ENCODE peak calls at places on chromosomes 16 and 17, in four cellular contexts. M is lower leg skin, I is H9, S is GM13977. R is an unnamed sample.

GRCh38 chr17:11999715-12000114 is 2.4 kb upstream of the ZNF18 start:
- DNase-seq in M (no peak), I (no peak), S (no peak), R (no peak)

GRCh38 chr16:85317704-85318103 is 205.4 kb upstream of the CIBAR2 start:
- DNase-seq in M (no peak), I (no peak), S (no peak), R (no peak)

GRCh38 chr17:7334938-7335538 is 1.3 kb upstream of the ACAP1 start:
- DNase-seq in M (no peak), I (no peak), S (no peak), R (no peak)

GRCh38 chr16:89722392-89723278 is 1.3 kb downstream of the ZNF276 start:
- DNase-seq in M (peak), I (no peak), S (peak), R (no peak)

GRCh38 chr16:23452221-23452571 is 793 bp downstream of the COG7 start:
- DNase-seq in M (no peak), I (no peak), S (no peak), R (no peak)

GRCh38 chr17:19397556-19398041 is 10.6 kb upstream of the MFAP4 start:
- DNase-seq in M (no peak), I (peak), S (no peak), R (no peak)

GRCh38 chr16:10957771-10958486 is 13.6 kb downstream of the CLEC16A start:
- DNase-seq in M (no peak), I (no peak), S (no peak), R (no peak)

GRCh38 chr17:40490289-40490853 is 11.1 kb downstream of the TNS4 start:
- DNase-seq in M (peak), I (peak), S (no peak), R (no peak)

GRCh38 chr16:27458196-27458728 is 56.3 kb downstream of the IL21R start:
- DNase-seq in M (no peak), I (no peak), S (no peak), R (no peak)

GRCh38 chr17:4789701-4789950 is 862 bp downstream of the GLTPD2 start:
- DNase-seq in M (no peak), I (no peak), S (no peak), R (no peak)

GRCh38 chr17:43840814-43841213 is 6.2 kb upstream of the CD300LG start:
- DNase-seq in M (no peak), I (no peak), S (no peak), R (no peak)

GRCh38 chr16:85652431-85653221 is 36.1 kb downstream of the GINS2 start:
- DNase-seq in M (no peak), I (no peak), S (no peak), R (no peak)

GRCh38 chr16:84423416-84423837 is 55.1 kb downstream of the ATP2C2 start:
- DNase-seq in M (no peak), I (no peak), S (peak), R (peak)

GRCh38 chr17:29640413-29640812 is 17.7 kb upstream of the CORO6 start:
- DNase-seq in M (no peak), I (no peak), S (no peak), R (no peak)

GRCh38 chr16:188674-189073 is 8.4 kb downstream of the HBQ1 start:
- DNase-seq in M (no peak), I (no peak), S (no peak), R (no peak)

GRCh38 chr16:50271148-50272041 is 5.0 kb downstream of the ADCY7 start:
- DNase-seq in M (no peak), I (no peak), S (no peak), R (peak)

GRCh38 chr17:3558603-3559269 is 1.1 kb upstream of the TRPV3 start:
- DNase-seq in M (peak), I (peak), S (peak), R (no peak)

GRCh38 chr16:76946879-76947278 is 244.1 kb upstream of the MON1B start:
- DNase-seq in M (peak), I (no peak), S (no peak), R (no peak)

GRCh38 chr16:58127634-58128033 is 1.5 kb downstream of the CFAP20 start:
- DNase-seq in M (no peak), I (no peak), S (no peak), R (no peak)

GRCh38 chr16:14106961-14107360 is 35.8 kb downstream of the MRTFB start:
- DNase-seq in M (no peak), I (no peak), S (no peak), R (no peak)

GRCh38 chr17:32772453-32773025 is 104.4 kb downstream of the MYO1D start:
- DNase-seq in M (no peak), I (no peak), S (peak), R (no peak)

GRCh38 chr16:75109732-75110243 is 6.8 kb downstream of the LDHD start:
- DNase-seq in M (no peak), I (peak), S (no peak), R (no peak)

GRCh38 chr17:43094129-43094834 is 30.9 kb downstream of the BRCA1 start:
- DNase-seq in M (no peak), I (no peak), S (no peak), R (no peak)

GRCh38 chr17:30920683-30921543 is 832 bp upstream of the ADAP2 start:
- DNase-seq in M (no peak), I (no peak), S (no peak), R (no peak)
- TF ChIP-seq CTCF in M (no peak), I (no peak), S (no peak), R (no peak)

GRCh38 chr17:17437461-17437860 is 39.3 kb upstream of the MED9 start:
- DNase-seq in M (no peak), I (no peak), S (no peak), R (no peak)

GRCh38 chr17:17433260-17433659 is 43.5 kb upstream of the MED9 start:
- DNase-seq in M (no peak), I (no peak), S (no peak), R (no peak)

GRCh38 chr17:17434477-17434876 is 42.3 kb upstream of the MED9 start:
- DNase-seq in M (no peak), I (no peak), S (no peak), R (no peak)

GRCh38 chr17:17437893-17438292 is 38.9 kb upstream of the MED9 start:
- DNase-seq in M (no peak), I (no peak), S (no peak), R (no peak)

DNA sequence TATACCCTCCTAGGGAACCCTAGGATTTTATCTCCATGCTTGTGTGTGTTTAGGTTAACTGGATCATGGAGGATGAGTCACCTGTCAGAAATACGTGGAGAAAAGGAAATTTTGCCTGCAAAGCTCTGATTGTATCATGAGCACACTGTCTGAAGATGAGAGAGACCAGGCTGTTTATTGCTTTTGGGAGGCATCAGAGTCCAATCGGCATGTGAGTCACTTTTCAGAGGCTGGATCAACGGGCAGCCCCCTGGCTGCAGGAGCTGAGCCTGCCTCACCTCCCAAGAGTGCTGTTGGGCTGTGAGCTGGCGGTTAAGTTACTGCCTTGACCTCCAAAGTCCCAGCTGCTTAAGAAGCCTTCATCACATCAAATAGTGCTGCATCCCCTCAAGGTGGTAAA is 41.5 kb upstream of the MED9 start:
- DNase-seq in M (no peak), I (no peak), S (no peak), R (no peak)
- TF ChIP-seq CTCF in M (no peak), I (no peak), S (no peak), R (peak)

GRCh38 chr17:67362173-67362572 is 4.2 kb downstream of the PSMD12 start:
- DNase-seq in M (no peak), I (no peak), S (no peak), R (no peak)

GRCh38 chr17:67364847-67365761 is 1.3 kb downstream of the PSMD12 start:
- DNase-seq in M (no peak), I (no peak), S (no peak), R (no peak)

GRCh38 chr17:67358612-67359011 is 7.8 kb downstream of the PSMD12 start:
- DNase-seq in M (no peak), I (no peak), S (no peak), R (no peak)

GRCh38 chr17:67360880-67361279 is 5.5 kb downstream of the PSMD12 start:
- DNase-seq in M (no peak), I (no peak), S (no peak), R (no peak)

GRCh38 chr17:67359960-67360817 is 6.2 kb downstream of the PSMD12 start:
- DNase-seq in M (no peak), I (no peak), S (peak), R (no peak)
- TF ChIP-seq CTCF in M (no peak), I (peak), S (no peak), R (peak)

DNA sequence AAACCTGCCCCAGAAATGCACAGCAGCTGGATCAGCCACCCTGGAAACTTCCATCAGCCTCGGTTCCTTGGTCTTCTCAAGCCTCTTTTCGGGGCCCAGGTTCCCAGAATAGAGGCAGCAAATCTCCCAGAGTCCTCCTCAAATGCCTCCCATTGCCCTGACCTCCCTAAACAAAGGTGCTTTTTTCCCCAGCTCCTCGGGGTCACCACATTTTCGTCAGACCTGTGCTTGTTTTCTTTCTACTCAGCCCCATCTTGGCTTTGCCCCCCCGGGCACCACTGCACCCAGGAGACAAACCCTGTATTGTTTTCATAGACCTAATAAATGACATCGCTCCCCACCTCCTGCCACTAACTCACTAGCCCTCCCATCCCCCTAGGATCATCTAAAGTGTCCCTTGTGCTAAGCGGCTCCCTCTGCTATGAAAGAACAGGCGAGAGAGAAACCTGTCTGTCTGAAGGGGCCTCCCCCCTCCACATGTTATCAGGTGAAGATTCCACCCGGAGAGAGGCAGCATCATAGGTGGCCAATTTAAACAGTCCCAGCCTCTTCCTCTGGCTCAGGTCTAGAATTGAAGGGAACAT is 451.1 kb downstream of the SOX9 start:
- DNase-seq in M (no peak), I (no peak), S (no peak), R (no peak)
- TF ChIP-seq CTCF in M (no peak), I (no peak), S (no peak), R (no peak)

GRCh38 chr16:5490499-5490898 is 392.9 kb upstream of the EEF2KMT start:
- DNase-seq in M (no peak), I (peak), S (no peak), R (no peak)
- TF ChIP-seq CTCF in M (no peak), I (peak), S (peak), R (peak)

GRCh38 chr16:8806272-8806983 is 8.8 kb downstream of the PMM2 start:
- DNase-seq in M (no peak), I (no peak), S (no peak), R (no peak)
- TF ChIP-seq CTCF in M (no peak), I (no peak), S (no peak), R (no peak)

DNA sequence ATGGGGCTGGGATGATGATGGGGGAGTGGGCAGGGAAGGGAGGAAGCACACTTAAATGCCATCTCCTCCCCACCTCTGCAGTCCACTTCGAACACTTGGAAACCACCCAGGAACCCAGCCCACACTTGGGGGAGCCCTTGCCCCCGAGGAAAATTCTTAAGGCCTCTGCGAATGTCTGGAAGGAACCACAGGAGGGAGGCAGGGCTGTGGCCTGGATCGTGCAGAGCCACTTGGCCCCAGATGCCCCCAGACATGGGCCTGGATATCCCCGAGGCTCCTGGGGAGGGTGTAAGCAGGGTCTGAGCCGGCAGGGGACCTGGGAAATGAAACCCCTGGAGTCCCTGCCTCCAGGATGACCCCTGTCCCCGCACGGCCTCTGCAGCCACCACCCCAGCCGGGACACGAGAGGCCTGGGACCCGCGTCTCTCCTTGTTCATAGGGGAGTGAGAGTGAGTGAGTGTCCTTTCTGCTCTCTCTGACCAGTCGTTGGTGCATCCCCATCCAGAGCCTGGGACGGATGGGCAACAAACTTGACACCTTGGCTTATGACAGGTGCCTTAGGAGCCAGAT is 11.8 kb upstream of the MTSS2 start:
- DNase-seq in M (no peak), I (no peak), S (no peak), R (no peak)
- TF ChIP-seq CTCF in M (no peak), I (no peak), S (no peak), R (peak)

DNA sequence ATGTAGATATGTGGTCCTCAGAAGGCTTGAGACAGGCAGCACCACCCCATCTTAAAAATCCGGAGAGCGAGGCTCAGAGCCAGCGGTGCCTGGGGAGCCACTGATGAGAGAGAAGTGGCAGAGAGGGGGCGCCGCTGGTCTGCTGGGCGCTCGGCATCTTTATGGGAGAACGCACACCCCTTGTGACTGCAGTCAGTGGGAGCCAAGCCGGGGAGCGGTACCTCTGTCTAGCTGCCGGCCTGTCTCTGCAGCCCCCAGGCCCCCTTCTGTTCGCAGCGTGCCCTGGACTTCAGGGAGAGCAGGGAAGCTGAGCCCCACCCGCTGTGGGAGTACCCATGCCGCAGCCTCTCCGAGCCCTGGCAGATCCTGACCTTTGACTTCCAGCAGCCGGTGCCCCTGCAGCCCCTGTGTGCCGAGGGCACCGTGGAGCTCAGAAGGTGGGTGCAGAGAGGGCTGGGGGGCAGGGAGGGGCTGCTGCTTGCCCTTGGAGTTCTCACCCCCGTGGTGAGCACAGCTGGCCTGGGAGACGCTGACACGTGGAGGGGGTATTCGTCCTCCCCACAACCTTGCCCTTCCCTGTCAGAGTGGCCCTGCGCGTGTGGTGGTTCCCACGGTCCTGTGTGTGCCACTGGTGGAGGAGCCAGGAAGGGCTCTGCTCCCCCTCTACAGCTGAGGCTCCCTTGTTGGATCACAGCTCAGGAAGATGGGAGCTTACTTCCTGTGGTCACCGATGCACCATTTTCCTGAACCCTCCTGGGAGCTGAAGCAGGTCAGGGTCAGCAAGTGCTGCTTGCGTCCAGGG is 44.8 kb downstream of the PRMT7 start:
- DNase-seq in M (no peak), I (no peak), S (no peak), R (no peak)
- TF ChIP-seq CTCF in M (no peak), I (peak), S (peak), R (peak)